ENCODE peak calls at places on chromosomes 4 and X, in four cellular contexts. E is adrenal gland, S is right cardiac atrium, I is neuronal stem cell. C is an unnamed sample. For H3K4me1, the result is how much of the 10 kb centered on the place peaks cover.

GRCh38 chr4:5381981-5382441 is 326.3 kb downstream of the EVC2 start:
- DNase-seq in E (no peak), S (no peak), I (no peak), C (no peak)

GRCh38 chr4:183637461-183637860 is 21.5 kb downstream of the RWDD4 start:
- DNase-seq in E (no peak), S (no peak), I (no peak), C (no peak)

GRCh38 chrX:20523626-20524312 is 257.1 kb upstream of the RPS6KA3 start:
- DNase-seq in E (no peak), S (no peak), I (no peak), C (no peak)

GRCh38 chr4:53208749-53209148 is 157.1 kb downstream of the SCFD2 start:
- DNase-seq in E (no peak), S (no peak), I (no peak), C (no peak)

GRCh38 chr4:84232311-84233095 is 266.6 kb downstream of the NKX6-1 start:
- DNase-seq in E (no peak), S (no peak), I (no peak), C (no peak)

GRCh38 chrX:102957751-102958150 is 20.7 kb downstream of the RAB40AL start:
- DNase-seq in E (no peak), S (no peak), I (no peak), C (no peak)

GRCh38 chr4:112189754-112190153 is 41.8 kb upstream of the AP1AR start:
- DNase-seq in E (no peak), S (no peak), I (no peak), C (no peak)

GRCh38 chrX:110462957-110463356 is 104.3 kb downstream of the RTL9 start:
- DNase-seq in E (no peak), S (no peak), I (no peak), C (peak)

GRCh38 chr4:182890202-182890601 is 27.0 kb downstream of the DCTD start:
- DNase-seq in E (no peak), S (no peak), I (no peak), C (no peak)

GRCh38 chr4:183343730-183344129 is 21.5 kb upstream of the CLDN24 start:
- DNase-seq in E (no peak), S (no peak), I (no peak), C (no peak)

GRCh38 chrX:57984620-57985019 is 74.4 kb upstream of the ZXDA start:
- DNase-seq in E (no peak), S (no peak), I (no peak), C (no peak)

GRCh38 chrX:118824173-118824782 is 654 bp downstream of the ZCCHC12 start:
- DNase-seq in E (no peak), S (no peak), I (no peak), C (no peak)

GRCh38 chr4:20393486-20394100 is 141.9 kb downstream of the SLIT2 start:
- DNase-seq in E (no peak), S (no peak), I (no peak), C (no peak)

GRCh38 chr4:126106658-126107057 is 791.9 kb downstream of the FAT4 start:
- DNase-seq in E (no peak), S (no peak), I (no peak), C (peak)

GRCh38 chr4:177487977-177488376 is 45.7 kb upstream of the AGA start:
- DNase-seq in E (no peak), S (no peak), I (no peak), C (no peak)

GRCh38 chr4:8046925-8047541 is 107.4 kb upstream of the AFAP1 start:
- DNase-seq in E (no peak), S (no peak), I (no peak), C (no peak)

DNA sequence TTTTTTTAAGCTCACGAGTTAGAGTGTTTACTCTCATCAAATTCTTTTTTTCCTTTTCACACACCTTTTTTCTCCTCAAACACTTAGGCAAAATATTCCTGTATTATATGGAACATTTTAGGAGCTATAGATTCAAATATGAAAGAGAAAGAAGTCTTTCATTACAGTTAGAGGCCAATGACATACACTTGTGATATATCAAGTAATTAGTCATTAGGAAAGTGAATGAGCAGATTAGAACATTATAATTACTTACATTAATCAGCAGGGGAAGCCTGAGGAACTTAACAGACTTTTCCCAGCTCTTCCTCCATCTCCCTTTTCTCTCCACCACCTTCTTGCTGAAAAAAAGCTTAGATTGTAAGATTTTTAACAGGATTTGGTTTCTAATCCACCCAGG is 29.5 kb downstream of the KLF3 start:
- DNase-seq in E (no peak), S (no peak), I (no peak), C (no peak)
- H3K4me1 ChIP-seq in E (under half), S (under half), I (under half), C (under half)

DNA sequence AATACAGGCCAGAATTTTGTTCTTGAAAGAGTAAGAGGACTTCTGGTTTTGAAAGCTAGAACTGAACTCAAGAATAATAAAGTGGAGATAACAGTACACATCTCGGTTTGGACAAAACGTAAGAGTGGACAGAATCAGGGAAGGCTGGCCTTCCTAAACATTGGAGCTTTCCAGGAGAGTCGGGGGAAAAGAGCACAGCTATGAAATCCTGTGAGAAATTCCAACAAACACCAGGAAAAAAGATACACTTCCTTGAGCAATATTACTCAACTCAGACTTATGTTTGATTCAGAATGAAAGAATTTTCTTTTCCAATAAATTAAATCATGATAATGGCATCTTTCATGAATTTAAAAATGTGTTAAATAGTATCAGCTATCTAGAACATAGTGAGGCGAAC is 1.1 kb downstream of the CTSO start:
- DNase-seq in E (no peak), S (no peak), I (no peak), C (no peak)
- H3K27ac ChIP-seq in E (no peak), S (no peak), I (no peak), C (no peak)

GRCh38 chr4:81472249-81473085 is 760 bp upstream of the RASGEF1B start:
- DNase-seq in E (no peak), S (peak), I (peak), C (peak)

GRCh38 chr4:81470456-81471327 is 1.0 kb downstream of the RASGEF1B start:
- DNase-seq in E (peak), S (peak), I (no peak), C (no peak)

GRCh38 chr4:81473086-81473396 is 1.3 kb upstream of the RASGEF1B start:
- DNase-seq in E (no peak), S (no peak), I (no peak), C (no peak)

GRCh38 chr4:81469774-81470455 is 1.8 kb downstream of the RASGEF1B start:
- DNase-seq in E (no peak), S (no peak), I (no peak), C (no peak)

DNA sequence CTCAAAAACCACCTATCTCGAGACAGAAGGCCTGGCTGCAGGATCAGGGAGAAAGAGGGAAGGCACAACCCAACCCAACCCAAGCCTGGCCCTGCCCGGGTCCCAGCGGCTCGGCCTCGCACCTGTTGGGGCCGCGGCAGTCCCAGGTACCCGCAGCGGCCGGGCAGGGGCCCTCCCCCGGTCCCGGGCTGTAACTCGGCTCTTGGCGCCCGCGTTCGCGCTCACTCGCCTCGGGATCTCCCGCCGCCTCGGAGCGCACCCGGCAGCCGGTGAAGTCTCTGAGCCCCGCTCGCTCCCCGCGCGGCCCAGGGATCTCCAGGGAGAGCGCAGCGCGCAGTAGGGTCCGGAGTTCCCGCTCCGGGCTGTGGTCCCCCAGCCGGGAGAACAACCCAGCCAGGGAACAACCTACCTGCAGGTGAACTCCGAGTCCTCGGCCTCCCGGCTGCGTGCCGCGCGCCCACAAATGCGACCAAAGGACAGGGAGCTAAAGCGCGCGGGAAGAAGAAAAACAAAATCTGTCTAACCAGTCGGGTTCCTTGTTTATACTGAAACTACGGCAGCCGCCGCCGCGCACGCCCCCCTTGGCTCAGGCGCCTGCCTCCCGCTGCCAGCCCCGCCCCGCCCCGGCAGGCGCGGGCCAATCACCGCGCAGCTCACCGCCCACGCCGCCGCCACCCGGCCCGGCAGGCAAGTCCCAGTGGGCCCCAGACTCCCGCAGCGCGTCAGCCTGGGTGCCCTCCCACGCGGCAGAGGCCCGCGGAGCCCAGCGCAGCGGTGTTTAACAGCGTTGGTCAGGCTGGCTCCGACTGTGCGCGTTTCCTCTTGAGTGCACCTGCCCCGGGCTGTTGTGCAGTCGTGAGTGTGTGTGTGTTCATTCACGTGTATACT is at the start of gene RASGEF1B:
- DNase-seq in E (peak), S (peak), I (peak), C (peak)
- H3K4me1 ChIP-seq in E (under half), S (under half), I (under half), C (under half)

GRCh38 chrX:21735753-21736127 is 22.2 kb downstream of the SMPX start:
- DNase-seq in E (no peak), S (no peak), I (no peak), C (no peak)
- H3K27ac ChIP-seq in E (no peak), S (no peak), I (no peak), C (no peak)

GRCh38 chrX:41095962-41096955 is 11.0 kb downstream of the USP9X start:
- DNase-seq in E (no peak), S (no peak), I (no peak), C (no peak)
- H3K4me1 ChIP-seq in E (under half), S (under half), I (under half), C (under half)

DNA sequence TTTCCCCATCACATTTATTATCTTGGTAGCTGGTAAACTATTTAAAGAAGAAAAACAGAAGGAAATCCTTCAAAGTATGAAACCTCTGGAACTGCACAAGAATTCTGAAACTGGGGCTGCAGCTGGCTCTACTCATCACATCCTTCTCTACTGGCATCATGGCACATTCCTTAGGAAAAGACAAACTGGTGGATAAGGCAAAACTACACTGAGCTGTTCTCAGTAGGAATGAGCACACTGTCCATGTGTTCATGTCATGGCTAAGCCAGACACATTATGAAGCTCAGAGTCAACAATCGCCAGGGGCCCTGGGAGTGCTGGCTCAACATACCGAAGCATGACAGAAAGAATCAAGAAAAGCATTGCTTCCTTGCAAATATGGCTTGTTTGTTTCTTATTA is 300.4 kb upstream of the VCX start:
- DNase-seq in E (no peak), S (no peak), I (no peak), C (peak)
- H3K27ac ChIP-seq in E (no peak), S (no peak), I (no peak), C (peak)

GRCh38 chr4:1381181-1381621 is 25.0 kb downstream of the NKX1-1 start:
- DNase-seq in E (no peak), S (peak), I (no peak), C (no peak)
- H3K4me1 ChIP-seq in E (under half), S (under half), I (under half), C (under half)

DNA sequence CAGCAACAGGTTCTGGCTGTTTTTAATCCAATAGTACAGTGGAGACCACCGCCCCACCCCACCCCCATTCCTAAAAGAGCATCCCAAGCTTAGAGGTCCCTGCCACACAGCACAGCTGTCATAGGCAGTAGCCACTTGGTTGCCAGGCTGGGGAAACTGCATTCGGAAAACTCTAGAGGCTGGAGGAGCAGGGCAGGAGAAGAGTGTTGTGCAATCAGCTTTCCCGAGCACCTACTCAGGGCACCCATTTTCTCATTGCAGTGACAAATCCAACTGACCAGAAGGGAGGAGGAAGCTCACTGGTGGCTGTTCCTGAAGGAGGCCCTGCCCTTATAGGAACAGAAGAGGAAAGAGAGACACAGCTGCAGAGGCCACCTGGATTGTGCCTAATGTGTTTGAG is 1.1 kb downstream of the CXCL1 start:
- DNase-seq in E (no peak), S (peak), I (no peak), C (no peak)
- H3K27ac ChIP-seq in E (no peak), S (no peak), I (no peak), C (no peak)

DNA sequence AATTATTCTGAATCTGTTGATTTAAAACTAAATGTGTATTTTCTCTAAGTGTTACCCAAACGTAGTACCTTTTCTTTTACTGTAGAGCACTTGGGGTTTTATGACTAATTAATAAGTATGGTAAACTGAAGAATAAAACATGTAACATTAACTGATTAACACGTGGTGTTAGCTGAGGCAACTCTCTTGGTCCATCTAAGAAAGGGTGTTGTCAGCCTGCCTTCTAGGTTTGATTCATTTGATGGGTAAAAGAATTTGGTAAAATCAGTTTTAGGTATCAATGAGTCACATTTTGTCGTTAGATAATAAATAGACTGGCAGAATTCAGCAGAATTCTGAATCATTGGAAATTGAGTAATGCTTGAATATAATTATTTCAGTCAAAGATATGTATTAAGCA is 99.7 kb downstream of the AFF1 start:
- DNase-seq in E (no peak), S (no peak), I (no peak), C (no peak)
- H3K4me1 ChIP-seq in E (half or more), S (under half), I (half or more), C (half or more)

GRCh38 chr4:26048378-26048882 is 134.4 kb downstream of the SMIM20 start:
- DNase-seq in E (no peak), S (peak), I (no peak), C (no peak)
- H3K27ac ChIP-seq in E (no peak), S (peak), I (no peak), C (no peak)